ENCODE peak calls at places on chromosomes 12 and 14, in four cellular contexts. L is H1, Z is right atrium auricular region, O is OCI-LY7. A is an unnamed sample.

GRCh38 chr14:69484444-69485113 is at the start of gene PLEKHD1:
- DNase-seq in L (peak; percentile 41), Z (no peak), O (no peak), A (no peak)

GRCh38 chr12:57770734-57771133 is 1.2 kb downstream of the METTL1 start:
- DNase-seq in L (no peak), Z (no peak), O (no peak), A (no peak)

GRCh38 chr14:49920935-49921334 is 28.1 kb downstream of the ARF6 start:
- DNase-seq in L (no peak), Z (no peak), O (no peak), A (no peak)

GRCh38 chr12:95838125-95838524 is 20.6 kb upstream of the SNRPF start:
- DNase-seq in L (no peak), Z (no peak), O (no peak), A (no peak)

GRCh38 chr14:102584871-102585869 is 7.3 kb upstream of the RCOR1 start:
- DNase-seq in L (no peak), Z (no peak), O (no peak), A (no peak)

GRCh38 chr14:32403688-32404087 is 74.6 kb downstream of the AKAP6 start:
- DNase-seq in L (no peak), Z (no peak), O (no peak), A (no peak)

GRCh38 chr12:129696952-129697351 is 206.9 kb downstream of the TMEM132D start:
- DNase-seq in L (no peak), Z (no peak), O (no peak), A (no peak)

GRCh38 chr12:112198120-112198733 is 72.9 kb downstream of the TRAFD1 start:
- DNase-seq in L (peak; percentile 53), Z (no peak), O (peak; percentile 73), A (no peak)

GRCh38 chr14:99327458-99328250 is 55.7 kb upstream of the BCL11B start:
- DNase-seq in L (no peak), Z (no peak), O (no peak), A (no peak)

GRCh38 chr12:53063708-53064612 is 14.1 kb downstream of the TNS2 start:
- DNase-seq in L (no peak), Z (peak; percentile 86), O (no peak), A (no peak)

GRCh38 chr12:27193106-27193505 is 51.0 kb upstream of the STK38L start:
- DNase-seq in L (no peak), Z (no peak), O (no peak), A (no peak)

GRCh38 chr12:95789126-95790024 is 1.2 kb downstream of the NTN4 start:
- DNase-seq in L (no peak), Z (no peak), O (no peak), A (no peak)

GRCh38 chr12:124279846-124280360 is 15.0 kb upstream of the RFLNA start:
- DNase-seq in L (no peak), Z (no peak), O (no peak), A (no peak)

GRCh38 chr12:65689508-65689907 is 134.8 kb upstream of the HMGA2 start:
- DNase-seq in L (no peak), Z (no peak), O (no peak), A (no peak)

GRCh38 chr12:38253778-38254177 is 62.8 kb upstream of the ALG10B start:
- DNase-seq in L (no peak), Z (no peak), O (no peak), A (no peak)
- H3K9me3 ChIP-seq in L (peaks cover 39% of the 10 kb centered on the region), Z (no peaks in the 10 kb centered on the region), O (no peaks in the 10 kb centered on the region), A (no peaks in the 10 kb centered on the region)

GRCh38 chr14:20215196-20215595 is 8.3 kb upstream of the OR11H6 start:
- DNase-seq in L (no peak), Z (no peak), O (no peak), A (no peak)
- H3K9me3 ChIP-seq in L (peaks cover 38% of the 10 kb centered on the region), Z (peaks cover 15% of the 10 kb centered on the region), O (no peaks in the 10 kb centered on the region), A (no peaks in the 10 kb centered on the region)

GRCh38 chr14:104164512-104164911 is 26.1 kb downstream of the KIF26A start:
- DNase-seq in L (no peak), Z (no peak), O (no peak), A (no peak)
- H3K9me3 ChIP-seq in L (no peaks in the 10 kb centered on the region), Z (no peaks in the 10 kb centered on the region), O (no peaks in the 10 kb centered on the region), A (no peaks in the 10 kb centered on the region)

GRCh38 chr14:42459171-42459685 is 852.6 kb downstream of the LRFN5 start:
- DNase-seq in L (no peak), Z (no peak), O (no peak), A (no peak)

GRCh38 chr14:42460673-42461072 is 854.0 kb downstream of the LRFN5 start:
- DNase-seq in L (no peak), Z (no peak), O (no peak), A (no peak)
- H3K9me3 ChIP-seq in L (no peaks in the 10 kb centered on the region), Z (no peaks in the 10 kb centered on the region), O (no peaks in the 10 kb centered on the region), A (peaks cover 4% of the 10 kb centered on the region)

DNA sequence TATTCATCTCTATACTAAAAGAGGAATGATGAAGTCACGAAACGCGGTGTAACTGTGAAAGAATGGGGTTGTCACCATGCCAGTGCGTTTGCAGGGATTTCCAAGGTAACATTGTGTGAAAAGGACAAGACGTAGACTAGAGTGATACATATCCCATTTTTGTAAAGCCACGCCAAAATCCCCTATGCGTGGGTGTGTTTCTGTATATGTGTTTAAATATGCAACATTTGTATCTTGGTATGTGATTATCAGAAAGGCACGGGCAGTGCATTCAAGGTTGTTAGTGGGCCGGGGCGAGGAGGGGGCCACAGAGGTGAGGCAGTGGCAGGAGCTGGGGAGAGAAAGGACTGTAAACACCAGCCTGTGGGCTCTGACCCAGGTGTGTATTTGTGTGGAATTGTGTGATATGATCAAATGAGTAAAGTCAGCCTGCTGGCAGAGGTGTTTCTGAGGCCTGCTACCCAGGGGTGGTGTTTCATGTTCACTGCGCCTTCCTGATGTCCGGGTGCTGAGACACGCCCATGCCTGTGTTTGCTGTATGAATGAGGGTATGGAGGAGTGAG is 137.8 kb downstream of the ADGRD1 start:
- DNase-seq in L (no peak), Z (no peak), O (no peak), A (no peak)
- H3K9me3 ChIP-seq in L (no peaks in the 10 kb centered on the region), Z (no peaks in the 10 kb centered on the region), O (no peaks in the 10 kb centered on the region), A (no peaks in the 10 kb centered on the region)

GRCh38 chr12:93865751-93866150 is 188.6 kb downstream of the CRADD start:
- DNase-seq in L (no peak), Z (no peak), O (no peak), A (no peak)
- H3K9me3 ChIP-seq in L (peaks cover 5% of the 10 kb centered on the region), Z (peaks cover 32% of the 10 kb centered on the region), O (peaks cover 11% of the 10 kb centered on the region), A (peaks cover 12% of the 10 kb centered on the region)

GRCh38 chr14:105690671-105691070 is 164.3 kb downstream of the TMEM121 start:
- DNase-seq in L (no peak), Z (no peak), O (no peak), A (no peak)
- H3K9me3 ChIP-seq in L (peaks cover 45% of the 10 kb centered on the region), Z (no peaks in the 10 kb centered on the region), O (no peaks in the 10 kb centered on the region), A (no peaks in the 10 kb centered on the region)

GRCh38 chr14:31275731-31276130 is 68.1 kb upstream of the HECTD1 start:
- DNase-seq in L (no peak), Z (no peak), O (peak; percentile 47), A (no peak)

GRCh38 chr14:31270196-31270772 is 62.7 kb upstream of the HECTD1 start:
- DNase-seq in L (no peak), Z (no peak), O (peak; percentile 37), A (no peak)

GRCh38 chr14:31269599-31270195 is 62.1 kb upstream of the HECTD1 start:
- DNase-seq in L (no peak), Z (no peak), O (no peak), A (no peak)

GRCh38 chr14:31268216-31268615 is 60.6 kb upstream of the HECTD1 start:
- DNase-seq in L (no peak), Z (no peak), O (no peak), A (no peak)

GRCh38 chr14:31271648-31272047 is 64.1 kb upstream of the HECTD1 start:
- DNase-seq in L (no peak), Z (no peak), O (no peak), A (no peak)
- H3K9me3 ChIP-seq in L (peaks cover 7% of the 10 kb centered on the region), Z (peaks cover 8% of the 10 kb centered on the region), O (peaks cover 10% of the 10 kb centered on the region), A (no peaks in the 10 kb centered on the region)